ENCODE peak calls at places on chromosome 20, in five cellular contexts. B is heart left ventricle, I is HepG2, D is adrenal gland, R is esophagus muscularis mucosa. O is an unnamed sample.

GRCh38 chr20:47546184-47547033 is 44.7 kb downstream of the NCOA3 start:
- DNase-seq in D (no peak), R (no peak), I (no peak), B (no peak), O (no peak)

GRCh38 chr20:32062776-32063170 is 10.7 kb downstream of the HCK start:
- DNase-seq in R (no peak), D (peak; percentile 73), B (peak; percentile 54), I (no peak), O (peak; percentile 62)

GRCh38 chr20:13355386-13355785 is 134.3 kb downstream of the ISM1 start:
- DNase-seq in I (peak; percentile 77), D (no peak), R (no peak), B (no peak), O (no peak)

GRCh38 chr20:31494131-31494530 is 19.0 kb downstream of the REM1 start:
- DNase-seq in D (no peak), B (no peak), R (no peak), I (peak; percentile 81), O (no peak)

GRCh38 chr20:47743671-47744070 is 41.6 kb downstream of the SULF2 start:
- DNase-seq in I (no peak), R (no peak), D (no peak), B (no peak), O (no peak)

GRCh38 chr20:45061244-45061643 is 39.7 kb downstream of the KCNS1 start:
- DNase-seq in R (no peak), D (no peak), B (no peak), I (no peak), O (no peak)

GRCh38 chr20:3808141-3808479 is 12.0 kb downstream of the CDC25B start:
- DNase-seq in I (peak; percentile 61), D (peak; percentile 93), B (peak; percentile 80), R (peak; percentile 95), O (peak; percentile 93)

GRCh38 chr20:43844778-43845614 is 69.7 kb upstream of the TOX2 start:
- DNase-seq in B (peak; percentile 64), D (peak; percentile 52), I (no peak), R (no peak), O (peak; percentile 61)

GRCh38 chr20:49874601-49875116 is 40.7 kb downstream of the SPATA2 start:
- DNase-seq in D (no peak), B (no peak), I (no peak), R (no peak), O (no peak)

GRCh38 chr20:8244637-8245036 is 112.6 kb downstream of the PLCB1 start:
- DNase-seq in B (peak; percentile 30), I (peak; percentile 50), R (no peak), D (peak; percentile 65), O (no peak)

GRCh38 chr20:55471052-55472006 is 534.0 kb downstream of the CBLN4 start:
- DNase-seq in I (peak; percentile 92), R (no peak), D (no peak), B (no peak), O (no peak)

GRCh38 chr20:18657575-18657974 is 69.7 kb downstream of the DTD1 start:
- DNase-seq in R (no peak), B (no peak), I (no peak), D (peak; percentile 30), O (no peak)

GRCh38 chr20:43727980-43728590 is 1.3 kb upstream of the GTSF1L start:
- DNase-seq in R (no peak), D (no peak), B (no peak), I (peak; percentile 52), O (no peak)

GRCh38 chr20:31708839-31709534 is 13.7 kb downstream of the BCL2L1 start:
- DNase-seq in D (no peak), I (no peak), B (no peak), R (no peak), O (no peak)

GRCh38 chr20:6480328-6481030 is 287.0 kb upstream of the BMP2 start:
- DNase-seq in I (no peak), D (no peak), R (no peak), B (no peak), O (no peak)

GRCh38 chr20:25227317-25227831 is 20.5 kb upstream of the PYGB start:
- DNase-seq in I (peak; percentile 94), D (peak; percentile 72), B (no peak), R (no peak), O (no peak)

GRCh38 chr20:58691773-58692578 is 624 bp upstream of the NPEPL1 start:
- DNase-seq in D (peak; percentile 53), R (no peak), B (peak; percentile 56), I (no peak), O (peak; percentile 67)

GRCh38 chr20:61387204-61387958 is 135.3 kb downstream of the CDH4 start:
- DNase-seq in R (no peak), D (no peak), I (no peak), B (no peak), O (no peak)

GRCh38 chr20:63445075-63445734 is 27.2 kb downstream of the KCNQ2 start:
- DNase-seq in R (no peak), D (no peak), I (no peak), B (peak; percentile 56), O (no peak)
- H3K4me3 ChIP-seq in R (no peak overlapping the region), D (no peak overlapping the region), I (no peak overlapping the region), B (no peak overlapping the region), O (no peak overlapping the region)

DNA sequence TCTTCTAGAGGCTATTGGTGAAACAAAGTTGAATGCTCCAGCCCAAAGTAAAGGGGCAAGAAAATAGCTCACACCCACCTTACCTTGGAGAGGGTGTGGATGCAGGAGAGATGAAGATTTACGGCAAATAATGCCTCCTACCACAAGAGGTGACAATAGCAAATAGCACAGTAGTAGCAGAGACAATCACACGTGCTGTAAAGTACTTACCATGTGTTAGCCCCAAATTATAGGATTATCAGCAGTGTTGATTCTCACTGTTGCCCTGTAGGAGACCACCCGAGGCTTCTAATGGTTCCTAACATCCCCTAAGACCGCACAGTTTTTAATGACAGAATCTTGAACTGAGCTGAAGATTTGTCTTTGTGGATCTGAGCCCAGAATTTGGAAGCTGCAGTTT is 94.8 kb upstream of the FOXA2 start:
- DNase-seq in R (no peak), D (no peak), B (no peak), I (no peak), O (no peak)
- TF ChIP-seq POLR2A in R (no peak), D (no peak), B (no peak), I (no peak), O (no peak)

GRCh38 chr20:35738410-35739179 is 3.5 kb downstream of the RBM39 start:
- DNase-seq in I (no peak), R (no peak), B (no peak), D (no peak), O (no peak)

GRCh38 chr20:35741892-35742740 is at the start of gene RBM39:
- DNase-seq in B (peak; percentile 100), I (peak; percentile 100), R (peak; percentile 100), D (peak; percentile 100), O (peak; percentile 99)

GRCh38 chr20:35742741-35743523 is 872 bp upstream of the RBM39 start:
- DNase-seq in D (no peak), B (no peak), I (peak; percentile 69), R (no peak), O (no peak)

GRCh38 chr20:35739294-35740163 is 2.5 kb downstream of the RBM39 start:
- DNase-seq in R (no peak), B (no peak), I (peak; percentile 57), D (no peak), O (no peak)

DNA sequence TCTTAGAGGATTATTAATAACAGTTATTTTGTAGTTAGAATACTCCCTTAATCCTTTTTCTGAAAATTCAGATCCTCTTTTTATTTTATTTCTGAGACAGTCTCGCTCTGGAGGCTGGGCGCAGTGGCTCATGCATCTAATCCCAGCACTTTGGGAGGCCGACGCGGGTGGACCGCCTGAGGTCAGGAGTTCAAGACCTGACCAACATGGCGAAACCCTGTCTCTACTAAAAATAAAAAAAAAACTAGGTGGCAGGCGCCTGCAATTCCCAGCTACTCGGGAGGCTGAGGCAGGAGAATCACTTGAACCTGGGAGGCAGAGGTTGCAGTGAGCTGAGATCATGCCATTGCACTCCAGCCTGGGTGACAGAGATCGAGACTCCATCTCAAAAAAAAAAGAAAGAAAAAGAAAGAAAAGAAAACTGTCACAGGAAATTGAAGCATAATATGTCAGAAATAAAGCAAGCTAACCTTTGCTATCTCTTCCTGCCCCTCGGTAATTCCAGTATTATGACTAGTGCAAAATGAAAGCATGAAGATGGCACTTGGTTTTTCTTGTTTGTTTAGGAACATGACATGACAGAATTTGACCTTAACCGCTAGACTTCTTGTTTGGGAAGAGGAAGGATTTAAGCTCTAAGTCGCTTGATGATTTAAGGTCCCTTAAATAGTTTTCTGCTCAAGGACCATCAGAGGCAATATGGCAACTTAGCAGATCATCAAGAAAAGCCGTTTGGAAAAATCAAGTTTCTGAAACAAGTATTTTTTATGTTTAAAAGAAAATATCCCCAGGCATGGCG is 1.8 kb upstream of the RBM39 start:
- DNase-seq in D (peak; percentile 33), B (no peak), R (no peak), I (peak; percentile 79), O (no peak)
- H3K4me3 ChIP-seq in D (no peak overlapping the region), B (no peak overlapping the region), R (peak overlapping the region; percentile 14), I (peak overlapping the region; percentile 76), O (no peak overlapping the region)

GRCh38 chr20:33733654-33734576 is 2.1 kb downstream of the ZNF341 start:
- DNase-seq in D (peak; percentile 55), R (no peak), B (peak; percentile 26), I (peak; percentile 94), O (no peak)
- TF ChIP-seq POLR2A in D (no peak), R (no peak), B (no peak), I (no peak), O (no peak)

GRCh38 chr20:62824476-62825287 is 7.8 kb downstream of the COL9A3 start:
- DNase-seq in B (peak; percentile 78), D (no peak), R (no peak), I (peak; percentile 62), O (no peak)
- H3K4me3 ChIP-seq in B (peak overlapping the region; percentile 43), D (peak overlapping the region; percentile 10), R (peak overlapping the region; percentile 43), I (peak overlapping the region; percentile 24), O (no peak overlapping the region)

DNA sequence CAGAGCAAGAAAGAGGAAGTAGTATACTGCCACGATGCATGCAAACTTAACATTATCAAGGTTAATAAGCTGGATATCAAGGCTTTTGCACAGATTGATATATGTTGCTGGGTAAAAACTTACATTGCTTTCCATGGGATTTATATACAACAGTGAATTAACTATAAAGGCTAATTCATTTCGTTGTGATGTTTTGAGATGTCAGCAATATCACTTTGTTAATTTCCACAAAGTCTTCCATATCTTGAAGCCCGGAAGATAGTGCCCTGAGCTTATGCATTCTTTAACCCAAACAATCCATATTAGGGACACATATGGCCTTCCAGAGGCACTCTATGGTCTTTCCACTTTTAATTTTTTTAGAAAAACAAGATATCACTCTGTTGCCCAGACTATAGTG is 603.5 kb downstream of the MAFB start:
- DNase-seq in B (no peak), R (no peak), I (no peak), D (no peak), O (no peak)
- TF ChIP-seq POLR2A in B (no peak), R (no peak), I (no peak), D (no peak), O (no peak)

O was measured in right lobe of liver.